ENCODE peak calls at places on chromosomes 6 and 20, in seven cellular contexts. S, Y, V, G, Z, X and N are unnamed samples.
A peak's percentile ranks its signal among the peaks of the same experiment; 100 is the strongest.

GRCh38 chr20:50120935-50121693 is 8.2 kb upstream of the UBE2V1 start:
- DNase-seq in V (peak; percentile 56), Y (peak; percentile 83), X (no peak), S (peak; percentile 84), Z (peak; percentile 66), G (no peak), N (peak; percentile 37)

GRCh38 chr6:98014791-98015201 is 731.8 kb upstream of the MMS22L start:
- DNase-seq in S (no peak), V (no peak), Z (no peak), X (no peak), G (no peak), Y (peak; percentile 28), N (no peak)

GRCh38 chr20:45965169-45966002 is 6.6 kb downstream of the ZNF335 start:
- DNase-seq in S (no peak), Y (no peak), G (no peak), Z (no peak), X (no peak), V (no peak), N (no peak)

GRCh38 chr20:3101737-3102574 is 17.4 kb upstream of the AVP start:
- DNase-seq in G (no peak), S (no peak), X (peak; percentile 5), V (no peak), Y (no peak), Z (no peak), N (no peak)

GRCh38 chr6:33914519-33915120 is 110.8 kb upstream of the MLN start:
- DNase-seq in V (no peak), S (no peak), Y (no peak), G (no peak), Z (no peak), X (no peak), N (no peak)

GRCh38 chr6:35086636-35087360 is 54.3 kb downstream of the TCP11 start:
- DNase-seq in V (no peak), G (no peak), Z (no peak), Y (no peak), S (no peak), X (no peak), N (no peak)

GRCh38 chr6:112018619-112019416 is 35.1 kb upstream of the CCN6 start:
- DNase-seq in V (no peak), Y (peak; percentile 61), X (no peak), G (no peak), S (peak; percentile 87), Z (no peak), N (no peak)

GRCh38 chr6:5998741-5999687 is 7.7 kb downstream of the NRN1 start:
- DNase-seq in X (no peak), Y (peak; percentile 49), G (no peak), S (no peak), Z (peak; percentile 84), V (no peak), N (no peak)

GRCh38 chr6:51737580-51738360 is 349.6 kb downstream of the PKHD1 start:
- DNase-seq in X (no peak), Z (no peak), S (peak; percentile 12), Y (no peak), V (no peak), G (no peak), N (no peak)

GRCh38 chr20:51446656-51447055 is 95.9 kb downstream of the NFATC2 start:
- DNase-seq in X (no peak), Z (no peak), Y (peak; percentile 42), S (peak; percentile 82), V (peak; percentile 77), G (peak; percentile 28), N (peak; percentile 55)

GRCh38 chr6:32252326-32253009 is 28.6 kb upstream of the NOTCH4 start:
- DNase-seq in X (no peak), G (no peak), Y (no peak), Z (no peak), S (no peak), V (no peak), N (no peak)

GRCh38 chr6:11278207-11278559 is 45.7 kb upstream of the NEDD9 start:
- DNase-seq in G (no peak), X (peak; percentile 60), V (no peak), Z (no peak), S (no peak), Y (no peak), N (no peak)

GRCh38 chr6:90197854-90198496 is 98.7 kb downstream of the BACH2 start:
- DNase-seq in Y (no peak), Z (no peak), G (no peak), V (no peak), S (peak; percentile 16), X (no peak), N (no peak)

GRCh38 chr6:37173573-37174195 is 3.7 kb downstream of the PIM1 start:
- DNase-seq in S (no peak), X (no peak), G (no peak), Z (no peak), Y (no peak), V (no peak), N (peak; percentile 84)

GRCh38 chr6:161023316-161023715 is 31.7 kb downstream of the MAP3K4 start:
- DNase-seq in V (no peak), G (no peak), X (no peak), Z (no peak), S (no peak), Y (no peak), N (no peak)

GRCh38 chr20:48008850-48009535 is 223.7 kb upstream of the SULF2 start:
- DNase-seq in X (no peak), G (no peak), Y (no peak), V (no peak), Z (no peak), S (no peak), N (no peak)

GRCh38 chr6:100181309-100181708 is 187.3 kb upstream of the MCHR2 start:
- DNase-seq in S (no peak), X (no peak), V (no peak), G (no peak), Z (no peak), Y (no peak), N (no peak)

GRCh38 chr20:11672959-11673358 is 244.7 kb upstream of the BTBD3 start:
- DNase-seq in V (no peak), Y (no peak), S (no peak), Z (no peak), X (no peak), G (no peak), N (no peak)

GRCh38 chr6:61614119-61614518 is 671.9 kb downstream of the KHDRBS2 start:
- DNase-seq in X (no peak), S (no peak), Y (no peak), Z (no peak), V (no peak), G (no peak), N (no peak)

GRCh38 chr20:53691060-53691810 is 97.6 kb upstream of the ZNF217 start:
- DNase-seq in S (no peak), Y (no peak), X (no peak), G (no peak), Z (no peak), V (peak; percentile 18), N (no peak)

GRCh38 chr20:57957397-57958049 is 247.7 kb upstream of the PMEPA1 start:
- DNase-seq in X (no peak), Z (no peak), S (no peak), V (no peak), G (no peak), Y (no peak), N (no peak)

GRCh38 chr6:43912598-43913387 is 142.8 kb downstream of the VEGFA start:
- DNase-seq in Y (no peak), Z (no peak), S (peak; percentile 69), G (no peak), V (no peak), X (no peak), N (no peak)

GRCh38 chr20:32925481-32926196 is 66.9 kb downstream of the EFCAB8 start:
- DNase-seq in V (no peak), G (no peak), X (no peak), S (no peak), Z (no peak), Y (no peak), N (no peak)

GRCh38 chr6:26217714-26218075 is 130.5 kb downstream of the HFE start:
- DNase-seq in Z (no peak), G (no peak), S (no peak), Y (no peak), X (no peak), V (no peak), N (no peak)

GRCh38 chr20:5829241-5829809 is 79.1 kb downstream of the SHLD1 start:
- DNase-seq in Y (peak; percentile 44), V (no peak), S (no peak), Z (no peak), G (no peak), X (no peak), N (no peak)
- TF ChIP-seq YY1 in Y (no peak), V (no peak), S (no peak), Z (no peak), G (no peak), X (no peak), N (no peak)

GRCh38 chr6:134503542-134504281 is 185.8 kb upstream of the SGK1 start:
- DNase-seq in V (no peak), Z (no peak), G (no peak), S (no peak), Y (no peak), X (no peak), N (no peak)
- TF ChIP-seq YY1 in V (no peak), Z (no peak), G (no peak), S (no peak), Y (no peak), X (no peak), N (no peak)

DNA sequence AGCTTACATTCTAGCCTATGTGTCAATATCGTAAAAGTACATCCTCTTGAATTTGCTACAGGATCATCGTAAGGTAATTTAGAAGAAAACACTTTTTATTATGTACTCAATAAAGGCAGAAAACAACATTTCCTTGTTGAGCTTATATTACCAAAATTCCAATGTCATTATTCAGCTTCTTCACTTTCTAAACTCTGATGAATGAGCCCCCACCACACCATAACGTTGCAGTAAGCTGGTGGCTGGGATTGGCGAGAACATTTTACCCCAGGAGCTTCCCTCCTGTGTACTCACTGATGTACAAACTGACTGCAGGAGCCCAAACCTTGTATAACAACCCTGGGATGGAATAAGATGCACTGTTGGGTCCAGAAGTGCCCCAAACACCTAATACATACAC is 238.1 kb upstream of the MARCKS start:
- DNase-seq in X (no peak), S (no peak), G (no peak), V (no peak), Y (no peak), Z (no peak), N (no peak)
- TF ChIP-seq YY1 in X (no peak), S (no peak), G (no peak), V (no peak), Y (no peak), Z (no peak), N (no peak)

DNA sequence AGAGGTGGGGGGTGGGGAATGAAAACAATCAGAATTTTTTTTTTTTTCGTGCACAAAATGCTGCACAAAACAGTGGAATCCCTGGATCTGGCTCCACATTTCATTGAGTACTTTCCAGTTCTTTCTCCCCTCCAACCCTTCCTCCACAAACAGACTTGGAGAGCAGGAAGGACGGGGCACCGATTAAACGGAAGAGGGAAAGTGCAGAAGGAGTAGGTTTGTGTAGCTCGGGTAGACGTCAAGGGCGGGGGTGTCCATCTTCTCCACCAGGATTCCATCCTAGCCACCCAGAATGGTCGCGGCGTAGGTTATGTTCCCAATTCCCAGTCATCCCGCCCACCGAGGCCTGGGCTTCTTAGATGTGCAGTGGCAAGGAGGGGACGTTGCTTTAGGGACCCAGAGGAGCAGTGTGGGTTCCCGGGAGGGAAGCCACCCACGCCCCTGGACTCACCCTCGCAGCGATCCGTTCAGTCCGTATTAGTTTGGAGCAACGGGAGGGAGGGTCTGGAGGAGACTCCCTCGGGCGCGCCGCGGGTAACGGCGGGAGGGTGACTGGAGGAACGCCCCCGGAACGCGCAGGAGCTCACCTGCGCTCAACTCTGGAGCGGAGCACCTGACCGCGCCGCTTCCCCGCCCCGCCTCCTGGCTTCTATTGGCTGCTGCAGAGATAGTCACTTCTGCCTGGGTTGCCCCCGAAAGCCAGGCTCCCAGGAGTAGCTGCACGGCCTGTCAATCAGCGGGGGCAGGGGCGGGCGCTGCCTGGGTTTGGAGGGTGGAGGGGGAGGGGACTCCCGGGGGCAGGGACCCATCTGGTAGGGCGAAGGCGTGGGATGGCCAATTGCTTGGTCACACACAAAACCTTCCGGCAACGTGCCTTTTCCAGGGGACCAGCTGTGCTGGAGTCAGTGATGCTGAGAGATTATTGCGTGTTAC is at the start of gene ENPP5:
- DNase-seq in G (peak; percentile 61), Z (peak; percentile 92), Y (peak; percentile 44), S (no peak), X (peak; percentile 12), V (peak; percentile 87), N (peak; percentile 37)
- TF ChIP-seq YY1 in G (no peak), Z (no peak), Y (no peak), S (no peak), X (no peak), V (no peak), N (no peak)